ENCODE peak calls at places on chromosomes 3 and 15, in four cellular contexts. B is GM12878, T is HepG2, W is K562. J is an unnamed sample.

GRCh38 chr3:65101450-65101849 is 413.6 kb upstream of the ADAMTS9 start:
- DNase-seq in T (no peak), W (no peak), B (no peak), J (no peak)

GRCh38 chr3:53114011-53114400 is 16.2 kb downstream of the RFT1 start:
- DNase-seq in B (no peak), T (peak), W (peak), J (peak)

GRCh38 chr3:113105980-113106379 is 105.4 kb upstream of the BOC start:
- DNase-seq in T (no peak), B (no peak), W (no peak), J (no peak)

GRCh38 chr3:122392868-122393844 is 9.2 kb downstream of the FAM162A start:
- DNase-seq in W (peak), T (peak), B (no peak), J (no peak)

GRCh38 chr15:92958105-92958504 is 58.0 kb downstream of the CHD2 start:
- DNase-seq in B (no peak), W (no peak), T (no peak), J (no peak)

GRCh38 chr15:58931985-58932384 is 1.5 kb downstream of the SLTM start:
- DNase-seq in T (peak), B (peak), W (no peak), J (no peak)

GRCh38 chr3:15783361-15783969 is 14.3 kb downstream of the ANKRD28 start:
- DNase-seq in T (no peak), B (no peak), W (no peak), J (no peak)

GRCh38 chr3:5226783-5227182 is 39.3 kb downstream of the EDEM1 start:
- DNase-seq in B (no peak), W (no peak), T (peak), J (no peak)

GRCh38 chr15:90592144-90592887 is 62.6 kb downstream of the CRTC3 start:
- DNase-seq in T (peak), B (no peak), W (no peak), J (no peak)

GRCh38 chr3:189169728-189170127 is 2.0 kb upstream of the TPRG1 start:
- DNase-seq in T (no peak), B (no peak), W (no peak), J (peak)

GRCh38 chr3:99934984-99935797 is 117.5 kb downstream of the CMSS1 start:
- DNase-seq in W (no peak), T (peak), B (no peak), J (no peak)

GRCh38 chr15:73558529-73558928 is 74.7 kb downstream of the NPTN start:
- DNase-seq in W (no peak), T (no peak), B (no peak), J (no peak)

GRCh38 chr15:73567022-73567421 is 66.2 kb downstream of the NPTN start:
- DNase-seq in B (no peak), W (no peak), T (no peak), J (no peak)

GRCh38 chr15:73560501-73561117 is 72.6 kb downstream of the NPTN start:
- DNase-seq in W (no peak), B (peak), T (peak), J (no peak)

GRCh38 chr15:73568881-73569280 is 64.3 kb downstream of the NPTN start:
- DNase-seq in T (no peak), W (no peak), B (no peak), J (no peak)

DNA sequence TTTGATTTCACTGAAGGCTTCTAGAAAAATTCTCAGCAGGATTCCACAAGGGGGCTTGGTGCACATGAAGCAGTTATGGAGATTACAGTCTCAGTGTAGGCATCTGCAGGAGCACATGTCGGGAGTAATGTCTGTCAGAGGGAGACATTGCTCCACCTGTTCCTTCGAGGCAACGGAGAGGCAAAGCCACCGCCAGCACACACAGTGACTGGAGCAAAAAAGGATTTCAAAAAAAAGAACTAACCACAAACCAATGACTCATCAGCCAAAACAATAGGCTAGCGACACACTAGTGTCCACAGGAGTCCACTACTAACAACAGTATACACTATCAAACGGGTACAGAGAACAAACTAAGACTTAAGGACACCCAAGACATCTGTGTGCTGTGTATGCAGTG is 68.9 kb downstream of the NPTN start:
- DNase-seq in T (no peak), B (no peak), W (peak), J (no peak)
- TF ChIP-seq ETV6 in T (no peak), B (no peak), W (no peak), J (no peak)

DNA sequence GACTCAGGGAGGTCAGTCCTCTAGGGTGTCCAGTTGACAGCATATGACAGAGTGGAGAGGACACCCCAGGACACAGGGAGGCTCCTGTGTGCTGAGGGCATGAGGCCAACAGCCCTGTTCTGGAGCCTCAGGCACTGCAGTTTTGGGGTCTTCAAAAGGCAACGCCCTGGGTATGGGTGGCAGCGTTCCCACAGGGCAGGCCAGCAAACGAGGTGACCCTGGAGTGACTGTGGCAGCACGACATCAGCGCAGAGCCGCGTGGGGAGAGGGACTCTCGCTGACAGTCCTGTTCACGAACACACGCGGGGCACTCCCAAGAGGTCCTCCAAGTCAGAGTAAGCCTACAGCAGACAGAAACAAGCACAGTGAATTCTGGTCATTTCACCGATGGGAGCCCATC is 41.4 kb upstream of the VPS8 start:
- DNase-seq in W (no peak), B (no peak), T (no peak), J (no peak)
- TF ChIP-seq ETV6 in W (no peak), B (no peak), T (no peak), J (no peak)

GRCh38 chr3:49343163-49343562 is 3.3 kb upstream of the USP4 start:
- DNase-seq in B (no peak), T (no peak), W (no peak), J (no peak)

GRCh38 chr3:49341996-49342395 is 2.1 kb upstream of the USP4 start:
- DNase-seq in W (no peak), T (no peak), B (no peak), J (no peak)

GRCh38 chr3:49339947-49340800 is at the start of gene USP4:
- DNase-seq in W (peak), B (peak), T (peak), J (peak)

DNA sequence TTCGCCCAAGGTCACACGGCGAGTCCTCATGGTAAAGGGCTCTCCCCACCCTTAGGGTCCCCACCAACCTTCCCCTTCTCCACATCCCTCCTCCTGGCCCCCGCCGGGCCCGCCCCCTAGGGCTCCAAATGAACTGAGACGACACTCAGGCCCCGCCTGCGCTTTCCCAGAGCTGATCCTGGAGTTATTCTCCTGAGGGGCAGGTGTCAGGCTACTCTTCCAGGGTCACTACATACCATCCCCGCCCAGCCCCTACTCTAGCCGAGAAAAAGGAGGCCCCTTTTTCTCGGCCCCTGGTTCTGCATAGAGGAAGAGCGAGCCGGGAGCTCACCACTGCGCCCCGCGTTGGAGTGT is 283 bp downstream of the USP4 start:
- DNase-seq in W (peak), T (peak), B (no peak), J (peak)
- TF ChIP-seq ETV6 in W (no peak), T (no peak), B (no peak), J (no peak)

GRCh38 chr3:37117548-37117947 is 56.8 kb downstream of the LRRFIP2 start:
- DNase-seq in T (peak), B (no peak), W (no peak), J (no peak)

GRCh38 chr3:37112987-37113386 is 61.4 kb downstream of the LRRFIP2 start:
- DNase-seq in B (no peak), T (no peak), W (no peak), J (no peak)

GRCh38 chr3:37116998-37117397 is 57.4 kb downstream of the LRRFIP2 start:
- DNase-seq in B (no peak), W (no peak), T (no peak), J (no peak)

GRCh38 chr3:37115451-37115850 is 58.9 kb downstream of the LRRFIP2 start:
- DNase-seq in W (no peak), T (no peak), B (no peak), J (no peak)

DNA sequence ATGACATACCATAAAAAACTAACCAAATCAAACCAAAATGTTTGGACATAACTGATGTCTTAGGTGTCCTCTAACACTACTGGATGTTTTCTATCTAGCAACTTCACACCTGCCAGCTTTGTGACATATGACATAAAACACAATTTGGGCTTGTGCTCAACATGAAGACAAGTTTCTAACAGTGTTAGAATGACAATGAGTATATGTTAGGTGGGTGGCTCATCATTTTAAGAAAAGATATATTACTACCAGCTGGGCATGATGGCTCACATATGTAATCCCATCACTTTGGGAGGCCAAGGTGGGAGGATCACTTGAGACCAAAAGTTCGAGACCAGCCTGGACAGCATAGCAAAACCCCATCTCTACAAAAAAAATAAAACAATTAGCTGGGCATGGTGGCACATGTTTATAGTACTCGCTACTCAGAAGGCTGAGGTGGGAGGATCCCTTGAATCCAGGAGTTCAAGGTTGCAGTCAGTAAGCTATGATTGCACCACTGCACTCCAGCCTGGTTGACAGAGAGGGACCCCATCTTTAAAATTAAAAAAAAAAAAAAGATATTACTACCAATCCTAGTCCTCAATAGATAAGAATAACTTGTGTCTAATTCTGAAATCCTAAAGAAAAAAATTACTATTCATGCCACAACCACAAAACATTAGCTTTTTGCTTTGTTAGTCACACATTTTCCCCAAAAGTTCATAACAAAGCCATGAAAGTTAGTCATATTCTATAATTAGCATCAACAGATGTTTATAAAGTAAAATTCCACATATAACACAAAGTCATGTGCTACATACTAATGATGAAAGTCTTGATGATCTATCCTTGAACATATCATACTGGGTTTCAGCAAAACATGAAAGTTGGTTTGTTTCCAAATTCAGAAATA is 59.9 kb downstream of the LRRFIP2 start:
- DNase-seq in T (no peak), B (no peak), W (no peak), J (no peak)
- TF ChIP-seq ETV6 in T (no peak), B (no peak), W (no peak), J (no peak)

DNA sequence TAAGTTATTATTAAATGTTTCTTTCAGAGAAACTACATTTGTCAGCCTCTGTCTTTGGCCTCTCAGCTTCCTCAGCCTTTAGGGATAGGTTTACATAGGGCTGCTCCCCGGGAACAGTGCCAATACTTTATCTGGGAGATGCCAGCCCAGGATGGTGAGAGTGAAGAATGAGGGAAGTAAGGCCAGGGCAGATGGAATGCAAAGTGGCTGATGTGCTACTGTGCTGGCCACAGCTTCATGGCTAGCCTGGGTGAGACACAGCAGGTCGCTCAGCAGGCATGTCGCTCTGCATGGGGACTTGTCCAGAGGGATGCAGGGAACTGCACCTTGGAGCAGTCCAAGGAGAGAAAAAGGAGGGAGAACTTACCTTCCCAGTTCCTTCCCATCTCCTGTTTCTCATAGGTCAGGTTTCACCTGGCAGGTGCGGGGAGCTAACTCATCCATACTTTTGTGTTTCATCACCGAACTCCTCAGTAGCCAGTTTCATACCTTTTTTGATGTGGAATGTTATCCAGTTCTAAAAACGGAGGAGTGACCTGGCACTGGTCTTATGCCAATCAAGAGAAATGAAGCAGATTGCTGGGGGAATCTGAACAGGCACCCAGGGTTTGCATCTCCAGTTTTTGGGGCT is 30.9 kb upstream of the C15orf39 start:
- DNase-seq in B (no peak), T (no peak), W (no peak), J (no peak)
- TF ChIP-seq ETV6 in B (no peak), T (no peak), W (no peak), J (no peak)

J was measured in WTC11.